ENCODE peak calls at places on chromosomes 1 and 21, in seven cellular contexts. One of them, this sample, is unnamed.

GRCh38 chr1:165344736-165345135 is 11.8 kb downstream of the LMX1A start:
- DNase-seq in AG04450: no peak
- DNase-seq in NCI-H2171: no peak
- DNase-seq in cortex of kidney: no peak
- DNase-seq in AG09309: no peak
- DNase-seq in stimulated activated CD4-positive, alpha-beta T cell treated with anti-CD3 and anti-CD28 coated beads, Interleukin-2, amount 100 ng/mL, for 24 hours: no peak
- DNase-seq in K562: no peak
- DNase-seq in this sample: no peak

GRCh38 chr1:84217239-84217638 is 73.2 kb downstream of the PRKACB start:
- DNase-seq in AG04450: no peak
- DNase-seq in NCI-H2171: no peak
- DNase-seq in cortex of kidney: no peak
- DNase-seq in K562: no peak
- DNase-seq in stimulated activated CD4-positive, alpha-beta T cell treated with anti-CD3 and anti-CD28 coated beads, Interleukin-2, amount 100 ng/mL, for 24 hours: no peak
- DNase-seq in AG09309: no peak
- DNase-seq in this sample: no peak

GRCh38 chr1:209354111-209354839 is 229.2 kb upstream of the CAMK1G start:
- DNase-seq in stimulated activated CD4-positive, alpha-beta T cell treated with anti-CD3 and anti-CD28 coated beads, Interleukin-2, amount 100 ng/mL, for 24 hours: peak
- DNase-seq in AG09309: peak
- DNase-seq in NCI-H2171: peak
- DNase-seq in AG04450: peak
- DNase-seq in K562: peak
- DNase-seq in cortex of kidney: no peak
- DNase-seq in this sample: peak

GRCh38 chr1:30466026-30466425 is 257.4 kb downstream of the MATN1 start:
- DNase-seq in NCI-H2171: no peak
- DNase-seq in AG04450: no peak
- DNase-seq in K562: no peak
- DNase-seq in stimulated activated CD4-positive, alpha-beta T cell treated with anti-CD3 and anti-CD28 coated beads, Interleukin-2, amount 100 ng/mL, for 24 hours: no peak
- DNase-seq in cortex of kidney: no peak
- DNase-seq in AG09309: no peak
- DNase-seq in this sample: no peak

GRCh38 chr1:24003331-24003972 is 23.3 kb upstream of the SRSF10 start:
- DNase-seq in K562: no peak
- DNase-seq in cortex of kidney: no peak
- DNase-seq in stimulated activated CD4-positive, alpha-beta T cell treated with anti-CD3 and anti-CD28 coated beads, Interleukin-2, amount 100 ng/mL, for 24 hours: no peak
- DNase-seq in NCI-H2171: peak
- DNase-seq in AG09309: peak
- DNase-seq in AG04450: no peak
- DNase-seq in this sample: peak

GRCh38 chr1:33111965-33112364 is 31.0 kb downstream of the AZIN2 start:
- DNase-seq in AG04450: no peak
- DNase-seq in NCI-H2171: peak
- DNase-seq in stimulated activated CD4-positive, alpha-beta T cell treated with anti-CD3 and anti-CD28 coated beads, Interleukin-2, amount 100 ng/mL, for 24 hours: no peak
- DNase-seq in K562: no peak
- DNase-seq in cortex of kidney: no peak
- DNase-seq in AG09309: no peak
- DNase-seq in this sample: peak

GRCh38 chr1:243931957-243932356 is 81.9 kb upstream of the AKT3 start:
- DNase-seq in AG04450: no peak
- DNase-seq in NCI-H2171: no peak
- DNase-seq in stimulated activated CD4-positive, alpha-beta T cell treated with anti-CD3 and anti-CD28 coated beads, Interleukin-2, amount 100 ng/mL, for 24 hours: no peak
- DNase-seq in cortex of kidney: no peak
- DNase-seq in AG09309: no peak
- DNase-seq in K562: no peak
- DNase-seq in this sample: no peak

GRCh38 chr21:35743571-35743970 is 316.8 kb downstream of the SETD4 start:
- DNase-seq in K562: no peak
- DNase-seq in AG04450: peak
- DNase-seq in cortex of kidney: no peak
- DNase-seq in stimulated activated CD4-positive, alpha-beta T cell treated with anti-CD3 and anti-CD28 coated beads, Interleukin-2, amount 100 ng/mL, for 24 hours: no peak
- DNase-seq in NCI-H2171: no peak
- DNase-seq in AG09309: no peak
- DNase-seq in this sample: peak

GRCh38 chr1:232084584-232085223 is 458.1 kb downstream of the DISC1 start:
- DNase-seq in cortex of kidney: no peak
- DNase-seq in K562: no peak
- DNase-seq in AG04450: no peak
- DNase-seq in NCI-H2171: no peak
- DNase-seq in AG09309: no peak
- DNase-seq in stimulated activated CD4-positive, alpha-beta T cell treated with anti-CD3 and anti-CD28 coated beads, Interleukin-2, amount 100 ng/mL, for 24 hours: no peak
- DNase-seq in this sample: peak

GRCh38 chr1:175690298-175690697 is 53.1 kb downstream of the TNR start:
- DNase-seq in AG09309: no peak
- DNase-seq in cortex of kidney: no peak
- DNase-seq in stimulated activated CD4-positive, alpha-beta T cell treated with anti-CD3 and anti-CD28 coated beads, Interleukin-2, amount 100 ng/mL, for 24 hours: no peak
- DNase-seq in AG04450: no peak
- DNase-seq in NCI-H2171: no peak
- DNase-seq in K562: no peak
- DNase-seq in this sample: no peak

GRCh38 chr1:1543706-1544099 is 3.3 kb upstream of the TMEM240 start:
- DNase-seq in K562: no peak
- DNase-seq in cortex of kidney: no peak
- DNase-seq in AG09309: no peak
- DNase-seq in NCI-H2171: no peak
- DNase-seq in stimulated activated CD4-positive, alpha-beta T cell treated with anti-CD3 and anti-CD28 coated beads, Interleukin-2, amount 100 ng/mL, for 24 hours: no peak
- DNase-seq in AG04450: no peak
- DNase-seq in this sample: peak

GRCh38 chr1:159937014-159937750 is 8.2 kb downstream of the IGSF9 start:
- DNase-seq in AG09309: no peak
- DNase-seq in stimulated activated CD4-positive, alpha-beta T cell treated with anti-CD3 and anti-CD28 coated beads, Interleukin-2, amount 100 ng/mL, for 24 hours: no peak
- DNase-seq in NCI-H2171: no peak
- DNase-seq in cortex of kidney: no peak
- DNase-seq in AG04450: no peak
- DNase-seq in K562: no peak
- DNase-seq in this sample: no peak

GRCh38 chr1:29642519-29642918 is 406.2 kb downstream of the PTPRU start:
- DNase-seq in cortex of kidney: no peak
- DNase-seq in stimulated activated CD4-positive, alpha-beta T cell treated with anti-CD3 and anti-CD28 coated beads, Interleukin-2, amount 100 ng/mL, for 24 hours: no peak
- DNase-seq in AG04450: no peak
- DNase-seq in NCI-H2171: no peak
- DNase-seq in AG09309: no peak
- DNase-seq in K562: no peak
- DNase-seq in this sample: no peak

GRCh38 chr1:30383131-30383793 is 340.1 kb downstream of the MATN1 start:
- DNase-seq in NCI-H2171: no peak
- DNase-seq in AG04450: no peak
- DNase-seq in AG09309: no peak
- DNase-seq in cortex of kidney: no peak
- DNase-seq in stimulated activated CD4-positive, alpha-beta T cell treated with anti-CD3 and anti-CD28 coated beads, Interleukin-2, amount 100 ng/mL, for 24 hours: no peak
- DNase-seq in K562: no peak
- DNase-seq in this sample: no peak

GRCh38 chr1:233440952-233441401 is 113.5 kb downstream of the MAP3K21 start:
- DNase-seq in K562: peak
- DNase-seq in cortex of kidney: no peak
- DNase-seq in AG09309: peak
- DNase-seq in AG04450: no peak
- DNase-seq in stimulated activated CD4-positive, alpha-beta T cell treated with anti-CD3 and anti-CD28 coated beads, Interleukin-2, amount 100 ng/mL, for 24 hours: no peak
- DNase-seq in NCI-H2171: peak
- DNase-seq in this sample: peak

GRCh38 chr21:45285266-45285931 is 2.3 kb downstream of the POFUT2 start:
- DNase-seq in K562: no peak
- DNase-seq in NCI-H2171: no peak
- DNase-seq in stimulated activated CD4-positive, alpha-beta T cell treated with anti-CD3 and anti-CD28 coated beads, Interleukin-2, amount 100 ng/mL, for 24 hours: no peak
- DNase-seq in cortex of kidney: no peak
- DNase-seq in AG04450: no peak
- DNase-seq in AG09309: no peak
- DNase-seq in this sample: no peak

GRCh38 chr1:31064685-31065309 is 720 bp downstream of the PUM1 start:
- DNase-seq in NCI-H2171: no peak
- DNase-seq in cortex of kidney: no peak
- DNase-seq in K562: peak
- DNase-seq in stimulated activated CD4-positive, alpha-beta T cell treated with anti-CD3 and anti-CD28 coated beads, Interleukin-2, amount 100 ng/mL, for 24 hours: no peak
- DNase-seq in AG09309: no peak
- DNase-seq in AG04450: no peak
- DNase-seq in this sample: peak

GRCh38 chr1:236465959-236466303 is 57.9 kb upstream of the LGALS8 start:
- DNase-seq in K562: no peak
- DNase-seq in AG04450: no peak
- DNase-seq in NCI-H2171: no peak
- DNase-seq in AG09309: no peak
- DNase-seq in cortex of kidney: no peak
- DNase-seq in stimulated activated CD4-positive, alpha-beta T cell treated with anti-CD3 and anti-CD28 coated beads, Interleukin-2, amount 100 ng/mL, for 24 hours: no peak
- DNase-seq in this sample: no peak

This sample was measured in GM23248.